ENCODE peak calls at places on chromosomes 2 and 18, in four cellular contexts. One of them, this sample, is unnamed.

GRCh38 chr2:55017880-55018279 is 32.4 kb downstream of the RTN4 start:
- DNase-seq in T-cell: no peak
- DNase-seq in HTR-8/SVneo: no peak
- DNase-seq in M059J: no peak
- DNase-seq in this sample: no peak

GRCh38 chr2:27264253-27264752 is 1.5 kb upstream of the SLC30A3 start:
- DNase-seq in M059J: no peak
- DNase-seq in T-cell: no peak
- DNase-seq in HTR-8/SVneo: no peak
- DNase-seq in this sample: no peak

GRCh38 chr2:18957909-18958308 is 368.5 kb upstream of the NT5C1B start:
- DNase-seq in M059J: no peak
- DNase-seq in HTR-8/SVneo: no peak
- DNase-seq in T-cell: no peak
- DNase-seq in this sample: no peak

GRCh38 chr2:216366777-216367465 is 5.4 kb downstream of the MARCHF4 start:
- DNase-seq in HTR-8/SVneo: no peak
- DNase-seq in T-cell: no peak
- DNase-seq in M059J: no peak
- DNase-seq in this sample: no peak

GRCh38 chr2:109382946-109383345 is 230.8 kb downstream of the SEPTIN10 start:
- DNase-seq in T-cell: no peak
- DNase-seq in HTR-8/SVneo: peak; percentile 63
- DNase-seq in M059J: peak; percentile 81
- DNase-seq in this sample: no peak

GRCh38 chr18:346607-347006 is 78.8 kb upstream of the THOC1 start:
- DNase-seq in HTR-8/SVneo: no peak
- DNase-seq in T-cell: no peak
- DNase-seq in M059J: no peak
- DNase-seq in this sample: no peak

GRCh38 chr2:72386288-72386687 is 238.6 kb upstream of the CYP26B1 start:
- DNase-seq in T-cell: no peak
- DNase-seq in M059J: no peak
- DNase-seq in HTR-8/SVneo: no peak
- DNase-seq in this sample: no peak

GRCh38 chr2:236762628-236763027 is 193.0 kb downstream of the ACKR3 start:
- DNase-seq in HTR-8/SVneo: no peak
- DNase-seq in M059J: peak; percentile 23
- DNase-seq in T-cell: no peak
- DNase-seq in this sample: no peak

GRCh38 chr2:84874381-84875212 is 6.3 kb downstream of the TRABD2A start:
- DNase-seq in M059J: no peak
- DNase-seq in HTR-8/SVneo: no peak
- DNase-seq in T-cell: no peak
- DNase-seq in this sample: no peak

GRCh38 chr2:144137705-144138428 is 382.1 kb downstream of the ZEB2 start:
- DNase-seq in M059J: peak; percentile 80
- DNase-seq in T-cell: no peak
- DNase-seq in HTR-8/SVneo: no peak
- DNase-seq in this sample: no peak

GRCh38 chr18:35780937-35781336 is 191.5 kb upstream of the RMP24 start:
- DNase-seq in M059J: no peak
- DNase-seq in HTR-8/SVneo: no peak
- DNase-seq in T-cell: no peak
- DNase-seq in this sample: no peak

GRCh38 chr2:199955007-199955338 is 318 bp downstream of the TYW5 start:
- DNase-seq in T-cell: no peak
- DNase-seq in HTR-8/SVneo: peak; percentile 56
- DNase-seq in M059J: no peak
- DNase-seq in this sample: no peak

GRCh38 chr2:212364106-212364505 is 174.5 kb downstream of the ERBB4 start:
- DNase-seq in M059J: no peak
- DNase-seq in T-cell: no peak
- DNase-seq in HTR-8/SVneo: no peak
- DNase-seq in this sample: peak; percentile 12

GRCh38 chr2:25982273-25982967 is at the start of gene KIF3C:
- DNase-seq in M059J: peak; percentile 66
- DNase-seq in T-cell: peak; percentile 74
- DNase-seq in HTR-8/SVneo: peak; percentile 92
- DNase-seq in this sample: no peak

GRCh38 chr2:45776160-45776955 is 124.9 kb downstream of the PRKCE start:
- DNase-seq in HTR-8/SVneo: no peak
- DNase-seq in M059J: peak; percentile 17
- DNase-seq in T-cell: no peak
- DNase-seq in this sample: no peak

GRCh38 chr2:119177171-119177837 is 18.8 kb upstream of the C1QL2 start:
- DNase-seq in M059J: no peak
- DNase-seq in HTR-8/SVneo: no peak
- DNase-seq in T-cell: no peak
- DNase-seq in this sample: no peak

GRCh38 chr2:46548103-46548486 is 68.7 kb downstream of the TMEM247 start:
- DNase-seq in HTR-8/SVneo: no peak
- DNase-seq in T-cell: no peak
- DNase-seq in M059J: no peak
- DNase-seq in this sample: no peak

GRCh38 chr2:232976666-232977437 is 36.2 kb downstream of the NGEF start:
- DNase-seq in T-cell: no peak
- DNase-seq in HTR-8/SVneo: no peak
- DNase-seq in M059J: no peak
- DNase-seq in this sample: no peak

GRCh38 chr18:48595703-48596218 is 56.9 kb downstream of the CTIF start:
- DNase-seq in T-cell: no peak
- DNase-seq in M059J: no peak
- DNase-seq in HTR-8/SVneo: no peak
- DNase-seq in this sample: no peak

GRCh38 chr2:191178806-191179514 is 28.2 kb upstream of the STAT4 start:
- DNase-seq in HTR-8/SVneo: no peak
- DNase-seq in T-cell: no peak
- DNase-seq in M059J: peak; percentile 71
- DNase-seq in this sample: no peak

GRCh38 chr18:59662008-59662701 is 35.1 kb downstream of the CCBE1 start:
- DNase-seq in M059J: peak; percentile 91
- DNase-seq in T-cell: no peak
- DNase-seq in HTR-8/SVneo: no peak
- DNase-seq in this sample: no peak

GRCh38 chr2:238097201-238097987 is 2.7 kb upstream of the ESPNL start:
- DNase-seq in HTR-8/SVneo: no peak
- DNase-seq in M059J: no peak
- DNase-seq in T-cell: no peak
- DNase-seq in this sample: no peak

GRCh38 chr2:234453216-234453615 is 43.7 kb downstream of the ARL4C start:
- DNase-seq in HTR-8/SVneo: no peak
- DNase-seq in T-cell: peak; percentile 42
- DNase-seq in M059J: no peak
- DNase-seq in this sample: no peak

GRCh38 chr2:134104754-134105153 is 149.1 kb upstream of the MGAT5 start:
- DNase-seq in T-cell: no peak
- DNase-seq in M059J: no peak
- DNase-seq in HTR-8/SVneo: no peak
- DNase-seq in this sample: no peak

GRCh38 chr2:237556773-237557632 is 9.4 kb upstream of the PRLH start:
- DNase-seq in M059J: no peak
- DNase-seq in HTR-8/SVneo: no peak
- DNase-seq in T-cell: no peak
- DNase-seq in this sample: no peak

GRCh38 chr2:173402405-173402974 is 47.8 kb downstream of the CDCA7 start:
- DNase-seq in HTR-8/SVneo: peak; percentile 85
- DNase-seq in M059J: peak; percentile 79
- DNase-seq in T-cell: peak; percentile 54
- DNase-seq in this sample: peak; percentile 70

GRCh38 chr2:6054394-6054732 is 362.2 kb downstream of the SOX11 start:
- DNase-seq in HTR-8/SVneo: no peak
- DNase-seq in M059J: no peak
- DNase-seq in T-cell: no peak
- DNase-seq in this sample: no peak

GRCh38 chr2:54969295-54969939 is 80.8 kb downstream of the RTN4 start:
- DNase-seq in M059J: no peak
- DNase-seq in T-cell: no peak
- DNase-seq in HTR-8/SVneo: no peak
- DNase-seq in this sample: no peak

GRCh38 chr2:191311627-191312026 is 66.4 kb downstream of the MYO1B start:
- DNase-seq in HTR-8/SVneo: peak; percentile 53
- DNase-seq in T-cell: no peak
- DNase-seq in M059J: peak; percentile 82
- DNase-seq in this sample: no peak

GRCh38 chr2:23526835-23527790 is 142.1 kb downstream of the KLHL29 start:
- DNase-seq in M059J: no peak
- DNase-seq in T-cell: no peak
- DNase-seq in HTR-8/SVneo: no peak
- DNase-seq in this sample: no peak

GRCh38 chr2:158539176-158539895 is 82.6 kb downstream of the PKP4 start:
- DNase-seq in T-cell: no peak
- DNase-seq in M059J: peak; percentile 79
- DNase-seq in HTR-8/SVneo: peak; percentile 10
- DNase-seq in this sample: peak; percentile 58

GRCh38 chr18:48605408-48605845 is 66.6 kb downstream of the CTIF start:
- DNase-seq in HTR-8/SVneo: peak; percentile 57
- DNase-seq in T-cell: no peak
- DNase-seq in M059J: peak; percentile 59
- DNase-seq in this sample: no peak

GRCh38 chr2:30629866-30630265 is 177.4 kb downstream of the CAPN13 start:
- DNase-seq in M059J: peak; percentile 23
- DNase-seq in HTR-8/SVneo: no peak
- DNase-seq in T-cell: no peak
- DNase-seq in this sample: no peak

GRCh38 chr2:110746586-110747521 is 14.5 kb downstream of the ACOXL start:
- DNase-seq in T-cell: no peak
- DNase-seq in HTR-8/SVneo: no peak
- DNase-seq in M059J: no peak
- DNase-seq in this sample: no peak

GRCh38 chr2:46552086-46552485 is 72.7 kb downstream of the TMEM247 start:
- DNase-seq in T-cell: no peak
- DNase-seq in HTR-8/SVneo: no peak
- DNase-seq in M059J: no peak
- DNase-seq in this sample: no peak

This sample was measured in glomerular endothelial cell.